ENCODE peak calls at places on chromosomes 3 and 15, in ten cellular contexts. C is activated T-helper 2 cell treated with anti-CD3 and anti-CD28 coated beads, Interferon-gamma antibody, Interleukin-2, Interleukin-4, amounts not matched to agents 10 μg/mL and 5 μg/mL and 100 μg/mL, durations not matched to agents 14 hours and 24 hours and 36 hours; U is NCI-H345; I is nephron progenitor cell; V is activated CD4-positive, alpha-beta T cell treated with anti-CD3 and anti-CD28 coated beads, Interleukin-2, amount 50 U/mL, for 4 hours; B is hepatocyte; X is mesenchymal stem cell; G is chondrocyte; P is effector CD4-positive, alpha-beta T cell; O is GM03348. Y is an unnamed sample.

GRCh38 chr3:122415762-122416654 is at the start of gene WDR5B:
- DNase-seq in C (peak), U (no peak), I (peak), V (peak), B (peak), X (peak), G (peak), P (peak), O (peak), Y (peak)

GRCh38 chr3:71172951-71173350 is 410.6 kb downstream of the FOXP1 start:
- DNase-seq in C (no peak), U (no peak), I (no peak), V (no peak), B (peak), X (peak), G (no peak), P (no peak), O (peak), Y (no peak)

GRCh38 chr15:28097656-28098359 is 1.3 kb downstream of the OCA2 start:
- DNase-seq in C (no peak), U (no peak), I (no peak), V (no peak), B (no peak), X (no peak), G (no peak), P (no peak), O (no peak), Y (no peak)

GRCh38 chr3:53940651-53941050 is 49.0 kb upstream of the SELENOK start:
- DNase-seq in C (no peak), U (no peak), I (no peak), V (no peak), B (no peak), X (no peak), G (no peak), P (no peak), O (no peak), Y (no peak)

GRCh38 chr3:115784739-115785571 is 161.6 kb downstream of the GAP43 start:
- DNase-seq in C (no peak), U (peak), I (no peak), V (no peak), B (peak), X (peak), G (no peak), P (no peak), O (peak), Y (peak)

GRCh38 chr3:180184806-180185205 is 148.1 kb upstream of the PEX5L start:
- DNase-seq in C (no peak), U (no peak), I (no peak), V (no peak), B (no peak), X (no peak), G (no peak), P (no peak), O (peak), Y (no peak)

GRCh38 chr3:39473452-39474125 is 6.1 kb downstream of the MOBP start:
- DNase-seq in C (no peak), U (no peak), I (no peak), V (no peak), B (peak), X (no peak), G (no peak), P (no peak), O (no peak), Y (no peak)

GRCh38 chr3:127701281-127701792 is 28.6 kb downstream of the ABTB1 start:
- DNase-seq in C (no peak), U (no peak), I (no peak), V (no peak), B (no peak), X (no peak), G (peak), P (no peak), O (no peak), Y (no peak)

GRCh38 chr3:126152458-126152857 is 27.9 kb downstream of the ALDH1L1 start:
- DNase-seq in C (no peak), U (no peak), I (no peak), V (no peak), B (no peak), X (no peak), G (no peak), P (no peak), O (no peak), Y (no peak)

GRCh38 chr3:108180214-108180613 is 42.0 kb downstream of the IFT57 start:
- DNase-seq in C (no peak), U (no peak), I (no peak), V (no peak), B (no peak), X (peak), G (no peak), P (no peak), O (peak), Y (peak)

GRCh38 chr15:59280855-59281254 is 74.2 kb downstream of the LDHAL6B start:
- DNase-seq in C (no peak), U (no peak), I (no peak), V (no peak), B (no peak), X (no peak), G (no peak), P (no peak), O (no peak), Y (no peak)

Y was measured in RPMI7951.